ENCODE peak calls at places on chromosome 15, in four cellular contexts. One of them, this sample, is unnamed.
A peak's percentile ranks its signal among the peaks of the same experiment; 100 is the strongest.

GRCh38 chr15:88274534-88275460 is 18.3 kb upstream of the NTRK3 start:
- DNase-seq in fibroblast of lung: peak; percentile 35
- DNase-seq in uterus: peak; percentile 71
- DNase-seq in right atrium auricular region: no peak
- DNase-seq in this sample: peak; percentile 32

GRCh38 chr15:57340673-57341259 is 35.5 kb upstream of the CGNL1 start:
- DNase-seq in right atrium auricular region: no peak
- DNase-seq in fibroblast of lung: peak; percentile 48
- DNase-seq in uterus: peak; percentile 43
- DNase-seq in this sample: no peak

GRCh38 chr15:60362318-60363023 is 35.3 kb downstream of the ANXA2 start:
- DNase-seq in uterus: no peak
- DNase-seq in fibroblast of lung: peak; percentile 86
- DNase-seq in right atrium auricular region: no peak
- DNase-seq in this sample: no peak

GRCh38 chr15:53976844-53977392 is 1.3 kb upstream of the UNC13C start:
- DNase-seq in right atrium auricular region: no peak
- DNase-seq in uterus: no peak
- DNase-seq in fibroblast of lung: no peak
- DNase-seq in this sample: no peak

GRCh38 chr15:95761742-95762141 is 568.8 kb upstream of the NR2F2 start:
- DNase-seq in uterus: no peak
- DNase-seq in right atrium auricular region: no peak
- DNase-seq in fibroblast of lung: no peak
- DNase-seq in this sample: no peak

GRCh38 chr15:27834684-27835083 is 264.4 kb downstream of the OCA2 start:
- DNase-seq in right atrium auricular region: peak; percentile 43
- DNase-seq in uterus: no peak
- DNase-seq in fibroblast of lung: no peak
- DNase-seq in this sample: no peak

GRCh38 chr15:35383511-35383910 is 162.5 kb downstream of the DPH6 start:
- DNase-seq in right atrium auricular region: no peak
- DNase-seq in uterus: no peak
- DNase-seq in fibroblast of lung: no peak
- DNase-seq in this sample: no peak

GRCh38 chr15:97446138-97446537 is 514.4 kb upstream of the ARRDC4 start:
- DNase-seq in uterus: no peak
- DNase-seq in right atrium auricular region: no peak
- DNase-seq in fibroblast of lung: no peak
- DNase-seq in this sample: no peak

DNA sequence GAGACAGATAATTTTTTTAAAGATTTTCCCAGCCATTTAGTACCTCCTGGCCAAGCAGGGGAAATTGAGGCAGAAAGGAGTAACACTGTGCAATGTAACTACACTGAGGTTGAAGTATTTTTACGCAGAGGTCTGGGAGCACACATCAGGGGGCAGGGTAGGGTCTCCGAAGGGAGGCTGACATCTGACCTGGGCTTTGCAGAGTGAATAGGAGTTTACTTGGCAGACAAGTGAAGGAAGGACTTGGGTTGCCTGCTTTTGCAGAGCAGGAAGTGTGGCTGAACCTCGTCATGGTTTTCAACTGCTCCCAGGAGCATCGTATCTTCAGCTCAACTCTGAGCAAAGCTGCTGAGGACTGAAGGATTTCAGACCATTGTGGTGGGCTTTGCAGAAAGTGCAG is 66.2 kb downstream of the LRRK1 start:
- DNase-seq in uterus: no peak
- DNase-seq in right atrium auricular region: no peak
- DNase-seq in fibroblast of lung: no peak
- DNase-seq in this sample: no peak
- H3K4me3 ChIP-seq in uterus: no peak overlapping the region
- H3K4me3 ChIP-seq in right atrium auricular region: no peak overlapping the region
- H3K4me3 ChIP-seq in fibroblast of lung: no peak overlapping the region
- H3K4me3 ChIP-seq in this sample: no peak overlapping the region

GRCh38 chr15:93460717-93461116 is 371.7 kb upstream of the RGMA start:
- DNase-seq in uterus: no peak
- DNase-seq in fibroblast of lung: peak; percentile 54
- DNase-seq in right atrium auricular region: no peak
- DNase-seq in this sample: no peak
- H3K27me3 ChIP-seq in uterus: no peaks in the 10 kb centered on the region
- H3K27me3 ChIP-seq in fibroblast of lung: no peaks in the 10 kb centered on the region
- H3K27me3 ChIP-seq in right atrium auricular region: no peaks in the 10 kb centered on the region
- H3K27me3 ChIP-seq in this sample: peaks cover 4% of the 10 kb centered on the region

GRCh38 chr15:83498374-83498773 is 51.2 kb downstream of the SH3GL3 start:
- DNase-seq in uterus: no peak
- DNase-seq in right atrium auricular region: no peak
- DNase-seq in fibroblast of lung: no peak
- DNase-seq in this sample: no peak
- H3K4me3 ChIP-seq in uterus: no peak overlapping the region
- H3K4me3 ChIP-seq in right atrium auricular region: no peak overlapping the region
- H3K4me3 ChIP-seq in fibroblast of lung: no peak overlapping the region
- H3K4me3 ChIP-seq in this sample: no peak overlapping the region

GRCh38 chr15:45117327-45118130 is 3.4 kb downstream of the DUOXA2 start:
- DNase-seq in fibroblast of lung: no peak
- DNase-seq in right atrium auricular region: no peak
- DNase-seq in uterus: no peak
- DNase-seq in this sample: no peak
- H3K27me3 ChIP-seq in fibroblast of lung: peaks cover 53% of the 10 kb centered on the region
- H3K27me3 ChIP-seq in right atrium auricular region: peaks cover 17% of the 10 kb centered on the region
- H3K27me3 ChIP-seq in uterus: peaks cover 32% of the 10 kb centered on the region
- H3K27me3 ChIP-seq in this sample: peaks cover 94% of the 10 kb centered on the region